ENCODE peak calls at places on chromosomes 1 and 21, in ten cellular contexts. J is lung, N is spleen, W is body of pancreas, L is WTC11, K is bronchial epithelial cell, M is AG04450, T is PC-3, O is IMR-90, U is heart right ventricle. Y is an unnamed sample.

GRCh38 chr1:243621973-243622372 is 228.1 kb downstream of the AKT3 start:
- DNase-seq in J (no peak), N (no peak), W (no peak), L (no peak), K (no peak), M (no peak), T (no peak), O (peak), U (no peak), Y (no peak)

GRCh38 chr1:111448482-111448917 is 556 bp downstream of the WDR77 start:
- DNase-seq in J (peak), N (no peak), W (no peak), L (no peak), K (peak), M (no peak), T (peak), O (peak), U (no peak), Y (no peak)

GRCh38 chr1:26693557-26694184 is 2.1 kb upstream of the ARID1A start:
- DNase-seq in J (no peak), N (no peak), W (no peak), L (no peak), K (no peak), M (no peak), T (no peak), O (no peak), U (no peak), Y (no peak)

GRCh38 chr1:43994794-43995790 is 3.7 kb downstream of the CCDC24 start:
- DNase-seq in J (no peak), N (peak), W (no peak), L (peak), K (no peak), M (no peak), T (peak), O (no peak), U (no peak), Y (no peak)

GRCh38 chr1:212235848-212236247 is 49.4 kb upstream of the PPP2R5A start:
- DNase-seq in J (no peak), N (no peak), W (no peak), L (no peak), K (no peak), M (no peak), T (no peak), O (no peak), U (no peak), Y (no peak)

GRCh38 chr1:157512036-157512969 is 40.0 kb downstream of the FCRL5 start:
- DNase-seq in J (no peak), N (no peak), W (no peak), L (no peak), K (no peak), M (no peak), T (no peak), O (no peak), U (no peak), Y (no peak)

GRCh38 chr1:117058810-117059209 is 1.3 kb upstream of the TTF2 start:
- DNase-seq in J (no peak), N (no peak), W (no peak), L (no peak), K (no peak), M (no peak), T (peak), O (no peak), U (no peak), Y (no peak)

GRCh38 chr1:109247401-109248365 is 1.7 kb upstream of the CELSR2 start:
- DNase-seq in J (no peak), N (no peak), W (no peak), L (no peak), K (no peak), M (no peak), T (no peak), O (no peak), U (no peak), Y (no peak)

GRCh38 chr1:21000245-21000594 is 176.5 kb downstream of the EIF4G3 start:
- DNase-seq in J (no peak), N (no peak), W (no peak), L (no peak), K (no peak), M (no peak), T (no peak), O (no peak), U (no peak), Y (no peak)

GRCh38 chr1:62625415-62625814 is 28.1 kb downstream of the ANGPTL3 start:
- DNase-seq in J (no peak), N (no peak), W (no peak), L (no peak), K (peak), M (no peak), T (no peak), O (peak), U (no peak), Y (no peak)

GRCh38 chr1:1895456-1896333 is 4.8 kb upstream of the GNB1 start:
- DNase-seq in J (no peak), N (peak), W (no peak), L (no peak), K (no peak), M (no peak), T (no peak), O (no peak), U (no peak), Y (no peak)

GRCh38 chr1:229164338-229164737 is 106.6 kb upstream of the RAB4A start:
- DNase-seq in J (no peak), N (no peak), W (no peak), L (no peak), K (no peak), M (no peak), T (no peak), O (no peak), U (no peak), Y (no peak)

GRCh38 chr21:22880573-22880972 is 1882.4 kb downstream of the NCAM2 start:
- DNase-seq in J (no peak), N (no peak), W (no peak), L (no peak), K (no peak), M (no peak), T (no peak), O (no peak), U (no peak), Y (no peak)

GRCh38 chr1:203305809-203306088 is 430 bp downstream of the BTG2 start:
- DNase-seq in J (no peak), N (no peak), W (peak), L (no peak), K (no peak), M (no peak), T (no peak), O (no peak), U (no peak), Y (no peak)

GRCh38 chr1:114671011-114671938 is 1.4 kb upstream of the DENND2C start:
- DNase-seq in J (no peak), N (no peak), W (no peak), L (no peak), K (peak), M (no peak), T (peak), O (peak), U (no peak), Y (no peak)
- TF ChIP-seq CTCF in J (no peak), N (peak), W (no peak), L (no peak), K (no peak), M (peak), T (peak), O (peak), U (peak), Y (peak)

DNA sequence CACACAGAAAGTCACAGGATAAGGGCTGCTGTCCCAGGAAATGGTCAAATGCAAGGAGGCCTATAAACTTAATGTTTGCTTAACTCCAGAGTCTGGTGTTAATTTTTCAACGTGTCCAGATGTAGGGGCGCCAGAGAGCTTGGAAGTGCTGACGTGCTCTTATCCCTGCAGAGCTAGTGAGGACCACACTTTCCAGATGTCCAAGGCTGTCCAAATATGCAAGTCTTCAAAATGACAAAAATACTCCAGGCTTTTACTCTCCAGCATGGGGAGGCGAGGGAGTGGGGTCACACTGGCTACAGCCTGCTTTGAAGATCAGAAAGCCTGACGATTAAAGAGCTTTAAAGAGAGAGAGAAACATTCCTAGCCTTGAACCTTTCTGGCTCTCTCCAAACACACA is 57.6 kb downstream of the ABCA4 start:
- DNase-seq in J (no peak), N (no peak), W (peak), L (no peak), K (peak), M (peak), T (peak), O (peak), U (peak), Y (no peak)
- TF ChIP-seq CTCF in J (no peak), N (peak), W (peak), L (no peak), K (peak), M (peak), T (peak), O (peak), U (peak), Y (peak)

DNA sequence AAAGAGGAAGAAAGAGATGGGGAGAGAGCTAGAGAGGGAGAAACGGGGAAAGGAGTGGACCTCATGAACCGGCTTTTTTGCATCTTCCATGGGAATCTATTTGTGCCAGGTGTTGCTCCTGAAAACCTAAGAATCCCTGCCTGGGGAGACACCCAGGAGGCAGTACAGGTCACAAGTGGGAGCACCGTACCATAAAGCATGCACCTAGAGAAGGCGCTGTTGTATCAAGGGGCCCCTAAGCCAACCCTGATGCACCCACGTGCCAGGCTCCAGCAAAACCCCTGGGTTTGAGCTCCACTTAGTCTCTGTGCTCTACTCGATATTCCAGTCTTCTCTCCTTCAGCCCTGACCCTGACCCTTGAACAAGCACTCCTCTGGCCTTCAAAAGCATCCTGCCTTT is 233.6 kb downstream of the RRAGC start:
- DNase-seq in J (no peak), N (no peak), W (no peak), L (no peak), K (no peak), M (no peak), T (no peak), O (no peak), U (no peak), Y (no peak)
- TF ChIP-seq CTCF in J (no peak), N (no peak), W (no peak), L (no peak), K (no peak), M (no peak), T (no peak), O (no peak), U (no peak), Y (no peak)

GRCh38 chr21:25791321-25791720 is 56.5 kb downstream of the GABPA start:
- DNase-seq in J (no peak), N (no peak), W (no peak), L (no peak), K (no peak), M (no peak), T (peak), O (no peak), U (no peak), Y (no peak)
- TF ChIP-seq CTCF in J (no peak), N (no peak), W (no peak), L (no peak), K (no peak), M (no peak), T (peak), O (no peak), U (no peak), Y (no peak)

GRCh38 chr1:181791721-181792120 is 269.8 kb downstream of the ZNF648 start:
- DNase-seq in J (no peak), N (no peak), W (no peak), L (no peak), K (no peak), M (no peak), T (no peak), O (no peak), U (no peak), Y (no peak)
- TF ChIP-seq CTCF in J (no peak), N (no peak), W (no peak), L (no peak), K (no peak), M (no peak), T (no peak), O (no peak), U (no peak), Y (no peak)

DNA sequence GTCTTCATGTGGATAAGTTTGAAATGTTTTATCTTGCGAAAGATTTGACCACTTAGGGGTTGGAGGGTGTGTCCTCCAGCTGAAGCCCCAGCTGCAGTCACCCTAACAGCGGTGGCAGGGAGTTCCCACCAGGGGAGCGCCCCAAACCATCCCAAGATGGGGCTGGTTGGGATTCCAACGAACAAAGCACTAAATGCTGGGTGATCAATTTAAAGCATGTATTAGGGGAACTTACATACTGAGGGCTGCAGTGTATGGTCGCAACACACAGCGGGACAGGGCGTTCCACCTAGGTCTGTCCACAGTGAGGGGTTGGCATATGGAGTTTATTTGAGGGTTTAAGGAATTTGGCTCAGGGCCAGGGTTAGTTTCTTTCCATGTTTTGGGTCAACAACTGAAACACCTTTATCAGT is 26.3 kb downstream of the SLC37A1 start:
- DNase-seq in J (no peak), N (no peak), W (no peak), L (peak), K (no peak), M (no peak), T (no peak), O (no peak), U (no peak), Y (no peak)
- TF ChIP-seq CTCF in J (no peak), N (no peak), W (no peak), L (no peak), K (no peak), M (no peak), T (peak), O (peak), U (no peak), Y (peak)

GRCh38 chr1:57957576-57957975 is 533.7 kb upstream of the DAB1 start:
- DNase-seq in J (no peak), N (no peak), W (no peak), L (no peak), K (peak), M (no peak), T (no peak), O (no peak), U (no peak), Y (no peak)
- TF ChIP-seq CTCF in J (no peak), N (no peak), W (no peak), L (no peak), K (no peak), M (no peak), T (no peak), O (no peak), U (no peak), Y (no peak)

GRCh38 chr21:16842716-16843115 is 670.1 kb upstream of the CXADR start:
- DNase-seq in J (no peak), N (no peak), W (no peak), L (no peak), K (no peak), M (no peak), T (no peak), O (peak), U (no peak), Y (no peak)
- TF ChIP-seq CTCF in J (no peak), N (no peak), W (no peak), L (no peak), K (no peak), M (no peak), T (no peak), O (no peak), U (no peak), Y (no peak)

GRCh38 chr1:41158147-41158875 is 83.8 kb downstream of the SCMH1 start:
- DNase-seq in J (no peak), N (no peak), W (no peak), L (no peak), K (no peak), M (no peak), T (no peak), O (no peak), U (no peak), Y (no peak)

GRCh38 chr1:41151846-41152245 is 90.3 kb downstream of the SCMH1 start:
- DNase-seq in J (no peak), N (no peak), W (no peak), L (no peak), K (no peak), M (no peak), T (no peak), O (no peak), U (no peak), Y (no peak)

GRCh38 chr1:41152622-41153044 is 89.5 kb downstream of the SCMH1 start:
- DNase-seq in J (no peak), N (no peak), W (peak), L (no peak), K (peak), M (peak), T (peak), O (peak), U (no peak), Y (peak)

GRCh38 chr1:41153750-41154274 is 88.3 kb downstream of the SCMH1 start:
- DNase-seq in J (no peak), N (no peak), W (no peak), L (no peak), K (no peak), M (no peak), T (no peak), O (no peak), U (no peak), Y (no peak)

GRCh38 chr1:41155105-41155504 is 87.0 kb downstream of the SCMH1 start:
- DNase-seq in J (no peak), N (no peak), W (no peak), L (no peak), K (peak), M (no peak), T (peak), O (no peak), U (no peak), Y (no peak)
- TF ChIP-seq CTCF in J (no peak), N (no peak), W (no peak), L (no peak), K (no peak), M (no peak), T (no peak), O (no peak), U (no peak), Y (no peak)